ENCODE peak calls at places on chromosomes 7 and 10, in seven cellular contexts. N is mucosa of gallbladder; V is retina; L is stimulated activated naive CD4-positive, alpha-beta T cell; J is mesendoderm; W is iris pigment epithelial cell; R is AML-193. O is an unnamed sample.
A peak's percentile ranks its signal among the peaks of the same experiment; 100 is the strongest.

GRCh38 chr7:133873187-133873586 is 254.0 kb upstream of the LRGUK start:
- DNase-seq in N (no peak), V (no peak), L (no peak), J (no peak), W (no peak), R (no peak), O (no peak)

GRCh38 chr10:102243304-102243703 is 2.0 kb upstream of the PITX3 start:
- DNase-seq in N (no peak), V (no peak), L (no peak), J (no peak), W (peak; percentile 83), R (no peak), O (peak; percentile 93)

GRCh38 chr7:151114151-151115090 is 28.1 kb downstream of the AGAP3 start:
- DNase-seq in N (no peak), V (no peak), L (no peak), J (peak; percentile 76), W (peak; percentile 36), R (no peak), O (peak; percentile 21)

GRCh38 chr10:1406172-1406975 is 331.0 kb downstream of the ADARB2 start:
- DNase-seq in N (peak; percentile 7), V (no peak), L (no peak), J (no peak), W (no peak), R (no peak), O (no peak)

GRCh38 chr10:78992333-78992732 is 76.4 kb upstream of the ZMIZ1 start:
- DNase-seq in N (no peak), V (no peak), L (no peak), J (no peak), W (no peak), R (no peak), O (no peak)

GRCh38 chr10:6212266-6212640 is 9.5 kb downstream of the PFKFB3 start:
- DNase-seq in N (no peak), V (no peak), L (no peak), J (no peak), W (no peak), R (no peak), O (no peak)

GRCh38 chr7:107946451-107946850 is 55.5 kb downstream of the DLD start:
- DNase-seq in N (no peak), V (no peak), L (no peak), J (no peak), W (peak; percentile 75), R (no peak), O (peak; percentile 46)

GRCh38 chr10:102467971-102468438 is 16.7 kb upstream of the C10orf95 start:
- DNase-seq in N (no peak), V (no peak), L (no peak), J (no peak), W (no peak), R (peak; percentile 42), O (no peak)

GRCh38 chr7:150379590-150380379 is 655 bp downstream of the ZNF775 start:
- DNase-seq in N (no peak), V (peak; percentile 77), L (no peak), J (no peak), W (peak; percentile 26), R (peak; percentile 14), O (peak; percentile 37)

GRCh38 chr10:43822509-43823236 is 174.0 kb upstream of the ZNF32 start:
- DNase-seq in N (no peak), V (no peak), L (no peak), J (no peak), W (peak; percentile 16), R (no peak), O (peak; percentile 37)

GRCh38 chr10:93030409-93030808 is 30.2 kb upstream of the CYP26C1 start:
- DNase-seq in N (no peak), V (no peak), L (no peak), J (peak; percentile 68), W (peak; percentile 89), R (no peak), O (peak; percentile 71)

GRCh38 chr10:3477683-3478082 is 305.1 kb upstream of the PITRM1 start:
- DNase-seq in N (no peak), V (no peak), L (no peak), J (no peak), W (peak; percentile 96), R (no peak), O (no peak)

GRCh38 chr10:77641344-77641743 is 3.7 kb upstream of the KCNMA1 start:
- DNase-seq in N (no peak), V (peak; percentile 10), L (no peak), J (no peak), W (no peak), R (no peak), O (no peak)

GRCh38 chr10:94545277-94546057 is at the start of gene HELLS:
- DNase-seq in N (peak; percentile 81), V (peak; percentile 93), L (peak; percentile 60), J (peak; percentile 95), W (peak; percentile 80), R (peak; percentile 54), O (peak; percentile 88)

GRCh38 chr7:105935250-105935649 is 27.8 kb upstream of the CDHR3 start:
- DNase-seq in N (peak; percentile 62), V (no peak), L (no peak), J (no peak), W (no peak), R (no peak), O (no peak)

GRCh38 chr10:131224106-131224505 is 87.4 kb downstream of the TCERG1L start:
- DNase-seq in N (no peak), V (no peak), L (no peak), J (no peak), W (no peak), R (no peak), O (no peak)

GRCh38 chr10:119301397-119301796 is 94.0 kb downstream of the GRK5 start:
- DNase-seq in N (no peak), V (no peak), L (peak; percentile 48), J (no peak), W (no peak), R (no peak), O (peak; percentile 12)

GRCh38 chr7:98488167-98488566 is 87.3 kb upstream of the BAIAP2L1 start:
- DNase-seq in N (no peak), V (no peak), L (no peak), J (no peak), W (no peak), R (no peak), O (no peak)

GRCh38 chr10:88200637-88201036 is 337.2 kb downstream of the PTEN start:
- DNase-seq in N (no peak), V (no peak), L (no peak), J (peak; percentile 60), W (no peak), R (no peak), O (no peak)

O was measured in EL.